ENCODE peak calls at places on chromosomes 4 and X, in seven cellular contexts. B is cardiac fibroblast, K is WTC11, P is heart left ventricle, G is fibroblast of the aortic adventitia, A is RWPE1, W is brain microvascular endothelial cell. R is an unnamed sample.

GRCh38 chr4:114417214-114417613 is 181.4 kb upstream of the UGT8 start:
- DNase-seq in B (no peak), G (no peak), P (no peak), K (no peak), W (no peak), A (peak), R (no peak)

GRCh38 chr4:10094841-10095240 is 21.8 kb downstream of the WDR1 start:
- DNase-seq in W (no peak), P (no peak), G (no peak), K (no peak), A (no peak), B (no peak), R (no peak)

GRCh38 chr4:150794706-150795105 is 212.8 kb downstream of the MAB21L2 start:
- DNase-seq in A (no peak), B (peak), G (peak), P (no peak), W (peak), K (no peak), R (no peak)

GRCh38 chrX:96394566-96394965 is 290.1 kb upstream of the DIAPH2 start:
- DNase-seq in K (no peak), W (peak), A (no peak), B (no peak), P (no peak), G (no peak), R (no peak)

GRCh38 chr4:26426892-26427291 is 63.4 kb downstream of the CCKAR start:
- DNase-seq in A (no peak), P (no peak), B (no peak), W (no peak), G (no peak), K (no peak), R (no peak)

GRCh38 chr4:145230726-145231125 is 50.3 kb upstream of the OTUD4 start:
- DNase-seq in G (peak), A (no peak), W (no peak), B (peak), K (no peak), P (no peak), R (no peak)

GRCh38 chr4:84796388-84796787 is 170.1 kb downstream of the WDFY3 start:
- DNase-seq in A (no peak), W (no peak), K (no peak), B (no peak), G (no peak), P (no peak), R (no peak)

GRCh38 chrX:776529-777230 is 146.1 kb downstream of the SHOX start:
- DNase-seq in P (no peak), A (peak), W (no peak), G (no peak), K (no peak), B (no peak), R (no peak)

GRCh38 chr4:173528378-173529321 is 1.4 kb downstream of the HAND2 start:
- DNase-seq in K (peak), B (peak), A (no peak), G (peak), W (no peak), P (no peak), R (no peak)

GRCh38 chr4:986949-987688 is at the start of gene IDUA:
- DNase-seq in A (peak), B (peak), K (peak), G (peak), P (peak), W (peak), R (no peak)

GRCh38 chrX:48937065-48937907 is 18.5 kb upstream of the PIM2 start:
- DNase-seq in K (peak), W (peak), A (no peak), P (peak), B (peak), G (no peak), R (no peak)

GRCh38 chr4:47631161-47631560 is 146.1 kb downstream of the ATP10D start:
- DNase-seq in A (no peak), G (no peak), B (no peak), K (no peak), P (no peak), W (no peak), R (no peak)

GRCh38 chr4:73220815-73221214 is 37.8 kb downstream of the ANKRD17 start:
- DNase-seq in K (no peak), G (no peak), W (no peak), B (no peak), P (no peak), A (no peak), R (no peak)

GRCh38 chr4:104469794-104470193 is 24.9 kb downstream of the CXXC4 start:
- DNase-seq in W (no peak), B (no peak), P (no peak), K (no peak), A (no peak), G (no peak), R (no peak)

GRCh38 chr4:155228713-155229112 is 20.3 kb downstream of the NPY2R start:
- DNase-seq in P (no peak), W (no peak), K (no peak), A (no peak), G (no peak), B (no peak), R (no peak)

GRCh38 chr4:112418092-112418491 is 97.9 kb downstream of the NEUROG2 start:
- DNase-seq in K (peak), W (no peak), P (no peak), B (no peak), A (no peak), G (no peak), R (no peak)

GRCh38 chr4:145178740-145179139 is 1.6 kb downstream of the OTUD4 start:
- DNase-seq in A (no peak), P (no peak), W (no peak), K (no peak), G (no peak), B (no peak), R (no peak)

GRCh38 chr4:137664055-137664405 is 131.7 kb upstream of the PCDH18 start:
- DNase-seq in W (peak), A (no peak), P (no peak), K (no peak), G (peak), B (peak), R (no peak)

GRCh38 chrX:153646620-153647373 is at the start of gene DUSP9:
- DNase-seq in B (peak), G (no peak), A (peak), W (no peak), P (no peak), K (peak), R (no peak)

GRCh38 chr4:54959656-54960055 is 165.7 kb downstream of the KDR start:
- DNase-seq in A (no peak), G (peak), K (no peak), W (peak), P (no peak), B (peak), R (no peak)

GRCh38 chr4:13264126-13264525 is 220.0 kb downstream of the RAB28 start:
- DNase-seq in B (no peak), W (peak), K (no peak), P (no peak), A (no peak), G (no peak), R (no peak)

GRCh38 chr4:158621729-158622128 is 50.0 kb downstream of the C4orf46 start:
- DNase-seq in B (no peak), A (no peak), K (no peak), G (no peak), W (no peak), P (no peak), R (no peak)

GRCh38 chr4:173519130-173520101 is 10.6 kb downstream of the HAND2 start:
- DNase-seq in W (no peak), B (no peak), G (peak), P (peak), K (no peak), A (no peak), R (no peak)

GRCh38 chr4:26992657-26993361 is 132.2 kb downstream of the STIM2 start:
- DNase-seq in P (peak), A (no peak), B (peak), W (peak), K (no peak), G (peak), R (no peak)

DNA sequence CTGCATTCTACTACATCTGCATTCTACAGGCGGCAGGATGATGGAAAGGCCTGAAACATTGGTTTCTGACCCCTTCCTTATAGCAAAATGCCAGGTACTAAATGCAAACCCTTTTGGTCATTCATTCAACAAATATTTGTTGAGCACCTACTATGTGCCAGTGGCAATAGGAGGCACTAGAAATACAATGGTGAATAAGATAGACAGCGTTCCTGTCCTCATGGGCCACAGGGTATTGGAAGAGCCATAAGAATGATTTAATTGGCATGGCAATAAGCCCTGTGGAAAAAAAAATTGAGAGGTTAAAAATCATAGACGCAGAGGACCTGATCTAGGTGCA is 17.3 kb upstream of the LAP3 start:
- DNase-seq in A (no peak), K (no peak), P (no peak), W (no peak), G (no peak), B (no peak), R (no peak)
- TF ChIP-seq CTCF in A (no peak), K (no peak), P (no peak), W (no peak), G (no peak), B (no peak), R (no peak)

GRCh38 chr4:64911846-64912245 is 502.6 kb upstream of the TECRL start:
- DNase-seq in B (no peak), A (no peak), G (no peak), W (no peak), P (no peak), K (peak), R (no peak)
- TF ChIP-seq CTCF in B (no peak), A (no peak), G (no peak), W (no peak), P (no peak), K (no peak), R (no peak)

DNA sequence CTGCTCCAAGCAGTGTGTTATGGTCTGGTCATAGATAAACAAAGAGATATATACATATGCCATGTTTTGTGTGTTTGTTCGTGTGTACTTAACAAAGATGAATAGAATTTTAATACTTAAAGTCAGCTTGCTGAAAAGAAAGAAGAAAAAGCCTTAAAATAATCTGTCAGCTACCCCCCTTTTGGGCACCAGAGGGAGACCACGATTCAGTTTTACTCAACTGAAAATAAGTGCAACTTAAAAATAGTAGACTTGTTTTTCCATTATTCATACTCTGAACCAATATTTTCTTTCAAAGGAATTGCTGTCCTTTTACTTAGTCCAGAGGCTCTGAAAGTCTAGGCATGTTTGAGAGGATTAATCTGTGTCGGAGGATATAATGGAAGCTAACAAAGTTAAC is 181.7 kb upstream of the AGTR2 start:
- DNase-seq in P (no peak), W (no peak), G (no peak), A (no peak), B (no peak), K (no peak), R (no peak)
- TF ChIP-seq CTCF in P (no peak), W (peak), G (peak), A (no peak), B (peak), K (no peak), R (peak)

GRCh38 chrX:102712967-102713677 is 874 bp downstream of the GPRASP2 start:
- DNase-seq in A (peak), K (peak), W (peak), P (peak), B (peak), G (peak), R (no peak)

GRCh38 chrX:102711872-102712215 is 404 bp upstream of the GPRASP2 start:
- DNase-seq in G (no peak), K (no peak), P (no peak), B (no peak), W (no peak), A (no peak), R (no peak)

GRCh38 chrX:102712216-102712966 is at the start of gene GPRASP2:
- DNase-seq in A (no peak), K (peak), P (peak), G (peak), B (peak), W (no peak), R (no peak)

GRCh38 chrX:102715967-102716366 is 3.7 kb downstream of the GPRASP2 start:
- DNase-seq in W (no peak), P (no peak), K (no peak), A (no peak), B (no peak), G (no peak), R (no peak)

DNA sequence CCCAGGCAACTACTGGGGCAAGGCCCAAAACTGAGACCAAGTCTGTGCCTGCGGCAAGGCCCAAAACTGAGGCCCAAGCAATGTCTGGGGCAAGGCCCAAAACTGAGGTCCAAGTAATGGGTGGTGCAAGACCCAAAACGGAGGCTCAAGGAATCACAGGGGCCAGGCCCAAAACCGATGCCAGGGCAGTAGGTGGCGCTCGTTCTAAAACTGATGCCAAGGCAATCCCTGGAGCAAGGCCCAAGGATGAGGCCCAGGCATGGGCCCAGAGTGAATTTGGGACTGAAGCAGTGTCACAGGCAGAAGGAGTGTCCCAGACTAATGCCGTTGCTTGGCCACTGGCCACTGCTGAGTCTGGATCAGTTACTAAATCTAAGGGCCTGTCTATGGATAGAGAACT is 2.7 kb downstream of the GPRASP2 start:
- DNase-seq in P (no peak), A (no peak), B (no peak), G (no peak), K (peak), W (no peak), R (no peak)
- TF ChIP-seq CTCF in P (no peak), A (no peak), B (no peak), G (peak), K (no peak), W (no peak), R (no peak)

GRCh38 chrX:63930140-63930539 is 145.1 kb upstream of the ARHGEF9 start:
- DNase-seq in P (no peak), K (peak), G (no peak), A (no peak), W (no peak), B (peak), R (no peak)
- TF ChIP-seq CTCF in P (peak), K (peak), G (peak), A (no peak), W (peak), B (peak), R (peak)

DNA sequence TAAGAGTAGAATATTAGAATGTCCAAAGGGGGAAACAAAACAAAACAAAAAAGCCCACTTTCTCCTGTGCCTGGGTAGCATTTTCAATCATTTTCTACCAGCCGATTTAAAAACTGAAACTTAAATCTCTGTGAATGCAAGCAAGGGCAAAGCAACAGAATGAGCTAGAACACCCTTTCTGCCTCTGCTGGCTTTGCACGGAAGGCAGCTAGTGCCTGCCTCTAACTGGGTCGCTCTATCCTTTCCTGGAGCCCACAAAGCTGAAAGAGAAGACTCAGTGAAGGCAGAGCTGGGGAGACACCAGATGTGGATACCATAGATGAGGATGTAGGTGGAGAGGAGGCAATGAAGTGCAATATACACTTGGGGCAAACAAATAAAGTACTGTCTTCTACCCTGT is 248.9 kb upstream of the TTC29 start:
- DNase-seq in A (no peak), B (peak), W (peak), P (no peak), G (peak), K (no peak), R (no peak)
- TF ChIP-seq CTCF in A (no peak), B (no peak), W (no peak), P (no peak), G (no peak), K (no peak), R (no peak)

DNA sequence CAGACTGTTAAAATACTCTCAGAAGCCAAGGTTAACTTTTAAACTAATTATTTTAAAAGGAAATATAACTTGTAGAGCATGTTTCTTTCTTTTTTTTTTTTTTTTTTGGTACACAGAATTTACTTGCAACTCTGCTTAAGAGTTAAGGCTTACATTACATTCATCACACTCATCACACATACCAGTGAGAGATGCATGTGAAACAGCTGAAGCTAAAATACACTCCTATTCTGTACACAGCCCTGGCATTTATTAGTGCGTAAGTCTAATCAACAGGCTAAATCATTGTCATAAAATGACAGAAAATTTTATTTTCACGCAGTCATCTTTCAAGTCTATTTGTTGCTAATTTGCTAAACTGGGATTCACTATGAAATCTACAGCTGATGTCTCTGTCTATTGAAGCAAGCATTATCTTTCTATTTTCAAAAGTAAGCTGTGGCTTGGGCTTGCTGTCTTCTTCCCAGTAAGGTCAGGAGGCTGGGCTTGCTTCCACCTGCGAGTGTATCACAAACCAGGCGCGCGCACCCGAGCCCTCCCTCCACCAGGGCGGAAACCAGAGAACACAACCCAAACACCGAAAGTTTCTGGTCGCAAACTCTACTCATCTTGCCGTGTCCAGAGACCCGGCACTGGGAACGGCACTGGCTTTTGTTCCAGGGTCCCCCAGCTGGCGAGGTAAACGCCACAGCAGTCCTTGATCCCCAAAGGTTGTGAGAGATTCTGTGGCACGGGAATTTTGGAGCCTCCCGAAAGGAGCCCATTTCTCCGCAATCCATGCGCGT is 3.9 kb downstream of the MAML3 start:
- DNase-seq in W (peak), A (peak), P (peak), G (peak), B (peak), K (peak), R (peak)
- TF ChIP-seq CTCF in W (peak), A (no peak), P (no peak), G (peak), B (peak), K (no peak), R (peak)

GRCh38 chr4:152784490-152785195 is 4.9 kb downstream of the ARFIP1 start:
- DNase-seq in A (no peak), G (peak), P (peak), K (no peak), B (peak), W (peak), R (no peak)
- TF ChIP-seq CTCF in A (no peak), G (peak), P (no peak), K (no peak), B (peak), W (peak), R (peak)

R was measured in type B pancreatic cell.